ENCODE peak calls at places on chromosomes 2 and 18, in nine cellular contexts. C is stimulated activated CD4-positive, alpha-beta T cell treated with anti-CD3 and anti-CD28 coated beads, Interleukin-15, amount 100 ng/mL, for 24 hours; G is putamen; P is transverse colon; Y is amniotic stem cell; T is GM10248; E is HuH-7.5; O is vagina; W is Ammon's horn. M is an unnamed sample.

GRCh38 chr2:57490746-57491145 is 555.9 kb upstream of the VRK2 start:
- DNase-seq in E (no peak), Y (no peak), C (no peak), P (no peak), W (no peak), G (no peak), O (no peak), T (no peak), M (no peak)

GRCh38 chr2:200044453-200044852 is 89.1 kb downstream of the MAIP1 start:
- DNase-seq in T (no peak), W (no peak), E (no peak), Y (no peak), P (no peak), O (no peak), G (no peak), C (no peak), M (no peak)

GRCh38 chr2:73386342-73386868 is 769 bp downstream of the ALMS1 start:
- DNase-seq in W (no peak), C (no peak), E (no peak), O (no peak), T (no peak), Y (no peak), P (no peak), G (no peak), M (no peak)

GRCh38 chr18:25805323-25805722 is 285.1 kb downstream of the SS18 start:
- DNase-seq in O (no peak), P (no peak), C (no peak), G (no peak), Y (no peak), W (peak), E (no peak), T (no peak), M (no peak)

GRCh38 chr2:236633764-236634163 is 64.1 kb downstream of the ACKR3 start:
- DNase-seq in O (peak), W (no peak), G (no peak), C (no peak), Y (no peak), T (no peak), P (no peak), E (no peak), M (no peak)

GRCh38 chr2:45721150-45721549 is 69.7 kb downstream of the PRKCE start:
- DNase-seq in P (no peak), G (no peak), C (no peak), Y (no peak), T (no peak), O (no peak), W (no peak), E (no peak), M (no peak)

GRCh38 chr18:78542204-78542603 is 437.4 kb upstream of the SALL3 start:
- DNase-seq in C (no peak), T (no peak), E (no peak), W (peak), Y (no peak), P (peak), O (peak), G (peak), M (no peak)

GRCh38 chr2:36780231-36780808 is 83.8 kb downstream of the VIT start:
- DNase-seq in W (peak), E (peak), O (no peak), C (no peak), P (no peak), G (peak), T (peak), Y (peak), M (peak)

GRCh38 chr18:5604778-5605177 is 61.0 kb upstream of the EPB41L3 start:
- DNase-seq in W (no peak), P (no peak), E (no peak), G (no peak), C (no peak), Y (no peak), O (no peak), T (no peak), M (no peak)

GRCh38 chr18:10685484-10685883 is 159.7 kb downstream of the NAPG start:
- DNase-seq in O (no peak), E (no peak), W (no peak), P (no peak), C (no peak), T (peak), G (no peak), Y (no peak), M (no peak)

GRCh38 chr2:72759755-72760154 is 66.1 kb downstream of the EXOC6B start:
- DNase-seq in Y (no peak), P (no peak), O (no peak), W (no peak), E (no peak), C (no peak), T (no peak), G (no peak), M (no peak)

GRCh38 chr2:229610359-229610758 is 104.0 kb downstream of the DNER start:
- DNase-seq in E (no peak), G (no peak), O (no peak), T (no peak), P (no peak), W (no peak), Y (no peak), C (no peak), M (no peak)

GRCh38 chr2:5696351-5696740 is 4.2 kb downstream of the SOX11 start:
- DNase-seq in Y (no peak), T (no peak), E (no peak), W (no peak), P (no peak), C (no peak), O (no peak), G (no peak), M (no peak)

GRCh38 chr2:54720563-54720962 is 2.9 kb upstream of the EML6 start:
- DNase-seq in O (no peak), T (no peak), W (no peak), Y (no peak), P (no peak), E (no peak), G (no peak), C (no peak), M (no peak)

GRCh38 chr2:155384555-155385123 is 686.1 kb downstream of the KCNJ3 start:
- DNase-seq in G (no peak), E (no peak), W (no peak), P (no peak), Y (no peak), O (no peak), T (no peak), C (no peak), M (no peak)

GRCh38 chr2:144374163-144374661 is 145.7 kb downstream of the ZEB2 start:
- DNase-seq in C (no peak), P (no peak), Y (no peak), E (no peak), G (no peak), W (no peak), T (peak), O (no peak), M (no peak)